ENCODE peak calls at places on chromosomes 16 and 17, in five cellular contexts. One of them, this sample, is unnamed.

GRCh38 chr17:48457080-48457836 is 27.2 kb upstream of the SKAP1 start:
- DNase-seq in transverse colon: peak
- DNase-seq in breast epithelium: peak
- DNase-seq in HCT116: peak
- DNase-seq in prostate gland: peak
- DNase-seq in this sample: no peak

GRCh38 chr16:11674818-11675560 is 6.7 kb downstream of the SNN start:
- DNase-seq in transverse colon: no peak
- DNase-seq in breast epithelium: peak
- DNase-seq in HCT116: peak
- DNase-seq in prostate gland: peak
- DNase-seq in this sample: no peak

GRCh38 chr17:60134396-60135159 is 15.2 kb upstream of the CA4 start:
- DNase-seq in transverse colon: no peak
- DNase-seq in breast epithelium: no peak
- DNase-seq in HCT116: no peak
- DNase-seq in prostate gland: no peak
- DNase-seq in this sample: no peak

GRCh38 chr16:2025878-2026460 is 733 bp upstream of the NHERF2 start:
- DNase-seq in transverse colon: no peak
- DNase-seq in breast epithelium: no peak
- DNase-seq in HCT116: no peak
- DNase-seq in prostate gland: no peak
- DNase-seq in this sample: no peak

GRCh38 chr16:56332464-56333079 is 92.8 kb downstream of the AMFR start:
- DNase-seq in transverse colon: peak
- DNase-seq in breast epithelium: no peak
- DNase-seq in HCT116: peak
- DNase-seq in prostate gland: no peak
- DNase-seq in this sample: no peak

GRCh38 chr16:50252082-50252611 is 14.2 kb upstream of the ADCY7 start:
- DNase-seq in transverse colon: no peak
- DNase-seq in breast epithelium: peak
- DNase-seq in HCT116: no peak
- DNase-seq in prostate gland: no peak
- DNase-seq in this sample: no peak

GRCh38 chr16:89584768-89585549 is 9.4 kb downstream of the CPNE7 start:
- DNase-seq in transverse colon: no peak
- DNase-seq in breast epithelium: no peak
- DNase-seq in HCT116: no peak
- DNase-seq in prostate gland: no peak
- DNase-seq in this sample: no peak

GRCh38 chr16:66832661-66833305 is 2.0 kb upstream of the NAE1 start:
- DNase-seq in transverse colon: no peak
- DNase-seq in breast epithelium: no peak
- DNase-seq in HCT116: no peak
- DNase-seq in prostate gland: no peak
- DNase-seq in this sample: no peak

GRCh38 chr17:38912221-38912813 is 13.1 kb upstream of the LASP1NB start:
- DNase-seq in transverse colon: peak
- DNase-seq in breast epithelium: no peak
- DNase-seq in HCT116: no peak
- DNase-seq in prostate gland: no peak
- DNase-seq in this sample: no peak

GRCh38 chr16:31678649-31679325 is 151.1 kb downstream of the AHSP start:
- DNase-seq in transverse colon: no peak
- DNase-seq in breast epithelium: no peak
- DNase-seq in HCT116: no peak
- DNase-seq in prostate gland: no peak
- DNase-seq in this sample: no peak

GRCh38 chr16:47061204-47061603 is 82.5 kb downstream of the NETO2 start:
- DNase-seq in transverse colon: no peak
- DNase-seq in breast epithelium: no peak
- DNase-seq in HCT116: no peak
- DNase-seq in prostate gland: no peak
- DNase-seq in this sample: no peak

GRCh38 chr16:46690281-46691178 is 1.1 kb downstream of the ORC6 start:
- DNase-seq in transverse colon: peak
- DNase-seq in breast epithelium: no peak
- DNase-seq in HCT116: no peak
- DNase-seq in prostate gland: no peak
- DNase-seq in this sample: peak

GRCh38 chr16:30395992-30396560 is 856 bp downstream of the ZNF48 start:
- DNase-seq in transverse colon: no peak
- DNase-seq in breast epithelium: no peak
- DNase-seq in HCT116: no peak
- DNase-seq in prostate gland: no peak
- DNase-seq in this sample: no peak

GRCh38 chr17:27569257-27569722 is 61.7 kb upstream of the LGALS9 start:
- DNase-seq in transverse colon: no peak
- DNase-seq in breast epithelium: no peak
- DNase-seq in HCT116: no peak
- DNase-seq in prostate gland: no peak
- DNase-seq in this sample: peak

GRCh38 chr17:29412780-29413565 is 22.8 kb downstream of the TAOK1 start:
- DNase-seq in transverse colon: no peak
- DNase-seq in breast epithelium: no peak
- DNase-seq in HCT116: no peak
- DNase-seq in prostate gland: no peak
- DNase-seq in this sample: no peak

GRCh38 chr16:66399031-66399430 is 28.1 kb upstream of the BEAN1 start:
- DNase-seq in transverse colon: no peak
- DNase-seq in breast epithelium: no peak
- DNase-seq in HCT116: no peak
- DNase-seq in prostate gland: no peak
- DNase-seq in this sample: no peak

GRCh38 chr16:68776821-68777485 is 39.9 kb downstream of the CDH1 start:
- DNase-seq in transverse colon: no peak
- DNase-seq in breast epithelium: no peak
- DNase-seq in HCT116: no peak
- DNase-seq in prostate gland: no peak
- DNase-seq in this sample: no peak

GRCh38 chr16:51951668-51952298 is 595.2 kb downstream of the TOX3 start:
- DNase-seq in transverse colon: no peak
- DNase-seq in breast epithelium: no peak
- DNase-seq in HCT116: no peak
- DNase-seq in prostate gland: no peak
- DNase-seq in this sample: no peak

GRCh38 chr17:13562271-13562800 is 39.4 kb downstream of the HS3ST3A1 start:
- DNase-seq in transverse colon: no peak
- DNase-seq in breast epithelium: no peak
- DNase-seq in HCT116: no peak
- DNase-seq in prostate gland: no peak
- DNase-seq in this sample: no peak

GRCh38 chr17:61803216-61803615 is 60.1 kb downstream of the BRIP1 start:
- DNase-seq in transverse colon: no peak
- DNase-seq in breast epithelium: no peak
- DNase-seq in HCT116: no peak
- DNase-seq in prostate gland: no peak
- DNase-seq in this sample: no peak

GRCh38 chr16:48153689-48154265 is 2.0 kb downstream of the ABCC12 start:
- DNase-seq in transverse colon: no peak
- DNase-seq in breast epithelium: no peak
- DNase-seq in HCT116: no peak
- DNase-seq in prostate gland: no peak
- DNase-seq in this sample: no peak

GRCh38 chr17:8981443-8981842 is 15.9 kb upstream of the PIK3R5 start:
- DNase-seq in transverse colon: no peak
- DNase-seq in breast epithelium: no peak
- DNase-seq in HCT116: no peak
- DNase-seq in prostate gland: no peak
- DNase-seq in this sample: no peak

GRCh38 chr16:85610446-85611204 is 2.5 kb upstream of the GSE1 start:
- DNase-seq in transverse colon: peak
- DNase-seq in breast epithelium: peak
- DNase-seq in HCT116: peak
- DNase-seq in prostate gland: peak
- DNase-seq in this sample: peak
- TF ChIP-seq POLR2AphosphoS5 in transverse colon: no peak
- TF ChIP-seq POLR2AphosphoS5 in breast epithelium: peak
- TF ChIP-seq POLR2AphosphoS5 in HCT116: peak
- TF ChIP-seq POLR2AphosphoS5 in prostate gland: peak
- TF ChIP-seq POLR2AphosphoS5 in this sample: no peak

GRCh38 chr17:41786227-41787020 is at the start of gene JUP:
- DNase-seq in transverse colon: peak
- DNase-seq in breast epithelium: peak
- DNase-seq in HCT116: peak
- DNase-seq in prostate gland: peak
- DNase-seq in this sample: peak
- TF ChIP-seq CTCF in transverse colon: peak
- TF ChIP-seq CTCF in breast epithelium: no peak
- TF ChIP-seq CTCF in HCT116: peak
- TF ChIP-seq CTCF in prostate gland: peak
- TF ChIP-seq CTCF in this sample: peak

DNA sequence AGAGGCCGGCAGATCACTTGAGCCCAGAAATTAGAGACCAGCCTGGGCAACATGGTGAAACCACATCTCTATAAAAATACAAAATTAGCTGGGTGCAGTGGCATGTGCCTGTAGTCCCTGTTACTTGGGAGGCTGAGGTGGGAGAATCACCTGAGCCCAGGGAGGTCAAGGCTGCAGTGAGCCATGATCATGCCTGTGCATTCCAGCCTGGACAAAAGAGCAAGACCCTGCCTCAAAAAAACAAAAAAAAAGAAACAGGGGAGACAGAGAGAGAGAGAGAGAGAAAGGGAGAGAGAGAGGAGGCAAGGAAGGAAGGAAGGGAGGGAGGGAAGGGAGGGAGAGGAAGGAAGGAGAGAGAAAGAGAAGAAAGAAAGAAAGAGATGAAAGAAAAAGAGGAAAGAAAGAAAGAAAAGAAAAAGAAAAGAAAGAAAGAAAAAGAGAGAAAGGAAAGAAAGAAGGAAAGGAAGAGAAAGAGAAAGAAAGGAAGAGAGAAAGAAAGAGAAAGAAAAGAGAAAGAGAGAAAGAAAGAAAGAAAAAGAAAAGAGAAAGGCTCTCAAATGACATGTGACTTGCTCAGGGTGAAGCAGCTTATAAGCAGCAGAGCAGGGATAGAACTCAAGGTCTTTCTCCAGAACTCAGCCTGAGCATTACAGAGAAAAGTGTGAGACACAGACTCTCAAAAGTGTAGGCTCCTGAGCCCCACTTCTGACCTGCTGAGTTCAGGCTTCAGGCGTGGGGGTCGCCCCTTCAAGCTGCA is 15.5 kb downstream of the CX3CL1 start:
- DNase-seq in transverse colon: no peak
- DNase-seq in breast epithelium: no peak
- DNase-seq in HCT116: no peak
- DNase-seq in prostate gland: no peak
- DNase-seq in this sample: no peak
- TF ChIP-seq POLR2AphosphoS5 in transverse colon: no peak
- TF ChIP-seq POLR2AphosphoS5 in breast epithelium: no peak
- TF ChIP-seq POLR2AphosphoS5 in HCT116: no peak
- TF ChIP-seq POLR2AphosphoS5 in prostate gland: no peak
- TF ChIP-seq POLR2AphosphoS5 in this sample: no peak

GRCh38 chr17:82020874-82021727 is 1.6 kb downstream of the CENPX start:
- DNase-seq in transverse colon: peak
- DNase-seq in breast epithelium: peak
- DNase-seq in HCT116: peak
- DNase-seq in prostate gland: peak
- DNase-seq in this sample: no peak
- TF ChIP-seq CTCF in transverse colon: peak
- TF ChIP-seq CTCF in breast epithelium: peak
- TF ChIP-seq CTCF in HCT116: peak
- TF ChIP-seq CTCF in prostate gland: peak
- TF ChIP-seq CTCF in this sample: peak

GRCh38 chr17:12301551-12301950 is 280.9 kb downstream of the MAP2K4 start:
- DNase-seq in transverse colon: no peak
- DNase-seq in breast epithelium: no peak
- DNase-seq in HCT116: no peak
- DNase-seq in prostate gland: no peak
- DNase-seq in this sample: no peak

GRCh38 chr17:12296120-12296727 is 275.5 kb downstream of the MAP2K4 start:
- DNase-seq in transverse colon: no peak
- DNase-seq in breast epithelium: no peak
- DNase-seq in HCT116: no peak
- DNase-seq in prostate gland: no peak
- DNase-seq in this sample: no peak
- TF ChIP-seq POLR2AphosphoS5 in transverse colon: no peak
- TF ChIP-seq POLR2AphosphoS5 in breast epithelium: no peak
- TF ChIP-seq POLR2AphosphoS5 in HCT116: no peak
- TF ChIP-seq POLR2AphosphoS5 in prostate gland: no peak
- TF ChIP-seq POLR2AphosphoS5 in this sample: no peak